ENCODE peak calls at places on chromosomes 3 and 15, in four cellular contexts. E is GM12878, L is H1, B is HepG2. Y is an unnamed sample.

GRCh38 chr3:78641703-78642102 is 1126.1 kb downstream of the ROBO1 start:
- DNase-seq in E (no peak), L (no peak), B (no peak), Y (no peak)

GRCh38 chr3:21786454-21786829 is 35.4 kb upstream of the ZNF385D start:
- DNase-seq in E (no peak), L (no peak), B (no peak), Y (no peak)

GRCh38 chr3:120743081-120743365 is 479 bp downstream of the GTF2E1 start:
- DNase-seq in E (no peak), L (no peak), B (no peak), Y (no peak)

GRCh38 chr3:135760581-135760980 is 204.9 kb upstream of the PPP2R3A start:
- DNase-seq in E (no peak), L (no peak), B (no peak), Y (no peak)

GRCh38 chr3:145145461-145145860 is 1015.5 kb downstream of the PLOD2 start:
- DNase-seq in E (no peak), L (no peak), B (no peak), Y (no peak)

GRCh38 chr3:184953396-184953795 is 141.4 kb downstream of the VPS8 start:
- DNase-seq in E (no peak), L (no peak), B (no peak), Y (peak)

GRCh38 chr3:113532698-113533533 is 561 bp downstream of the SIDT1 start:
- DNase-seq in E (no peak), L (no peak), B (no peak), Y (no peak)

GRCh38 chr3:170980399-170980798 is 46.1 kb downstream of the SLC2A2 start:
- DNase-seq in E (no peak), L (no peak), B (no peak), Y (no peak)

GRCh38 chr3:112633191-112633590 is 7.8 kb downstream of the CCDC80 start:
- DNase-seq in E (no peak), L (no peak), B (no peak), Y (no peak)

GRCh38 chr15:87224409-87224808 is 1032.1 kb downstream of the NTRK3 start:
- DNase-seq in E (no peak), L (no peak), B (no peak), Y (no peak)

GRCh38 chr15:68500363-68501317 is 68.7 kb upstream of the ITGA11 start:
- DNase-seq in E (no peak), L (no peak), B (no peak), Y (no peak)

GRCh38 chr3:30315452-30315851 is 290.9 kb upstream of the TGFBR2 start:
- DNase-seq in E (no peak), L (no peak), B (no peak), Y (no peak)

GRCh38 chr3:12286927-12287726 is 1.7 kb upstream of the PPARG start:
- DNase-seq in E (no peak), L (no peak), B (no peak), Y (no peak)

GRCh38 chr3:89372456-89372855 is 265.0 kb downstream of the EPHA3 start:
- DNase-seq in E (no peak), L (no peak), B (no peak), Y (no peak)

GRCh38 chr15:46921906-46922305 is 795.4 kb upstream of the SEMA6D start:
- DNase-seq in E (no peak), L (no peak), B (no peak), Y (no peak)

GRCh38 chr3:60756231-60756630 is 495.0 kb downstream of the FHIT start:
- DNase-seq in E (no peak), L (no peak), B (no peak), Y (no peak)

GRCh38 chr3:187844708-187845107 is 99.4 kb upstream of the BCL6 start:
- DNase-seq in E (no peak), L (no peak), B (no peak), Y (no peak)

GRCh38 chr3:127652246-127652995 is 20.3 kb upstream of the ABTB1 start:
- DNase-seq in E (no peak), L (no peak), B (peak), Y (peak)

GRCh38 chr3:69326821-69327433 is 59.0 kb downstream of the FRMD4B start:
- DNase-seq in E (peak), L (no peak), B (no peak), Y (no peak)

GRCh38 chr15:70343961-70344360 is 246.2 kb upstream of the TLE3 start:
- DNase-seq in E (no peak), L (no peak), B (no peak), Y (no peak)

GRCh38 chr3:57164217-57164605 is 942 bp downstream of the IL17RD start:
- DNase-seq in E (no peak), L (no peak), B (no peak), Y (no peak)

GRCh38 chr3:166593776-166594175 is 756.6 kb upstream of the BCHE start:
- DNase-seq in E (no peak), L (no peak), B (no peak), Y (no peak)
- TF ChIP-seq YY1 in E (no peak), L (no peak), B (no peak), Y (no peak)

GRCh38 chr15:90103669-90104329 is 1.5 kb upstream of the IDH2 start:
- DNase-seq in E (no peak), L (no peak), B (peak), Y (no peak)

GRCh38 chr15:90105521-90105920 is 3.3 kb upstream of the IDH2 start:
- DNase-seq in E (no peak), L (no peak), B (no peak), Y (no peak)

GRCh38 chr15:90104551-90104950 is 2.3 kb upstream of the IDH2 start:
- DNase-seq in E (no peak), L (no peak), B (no peak), Y (no peak)

GRCh38 chr15:90101969-90102890 is at the start of gene IDH2:
- DNase-seq in E (no peak), L (no peak), B (peak), Y (peak)

GRCh38 chr15:90106522-90107117 is 4.4 kb upstream of the IDH2 start:
- DNase-seq in E (no peak), L (no peak), B (no peak), Y (no peak)
- TF ChIP-seq SUZ12 in E (no peak), L (no peak), B (no peak), Y (no peak)

GRCh38 chr3:103907567-103907966 is 1459.1 kb upstream of the ALCAM start:
- DNase-seq in E (no peak), L (no peak), B (peak), Y (no peak)

GRCh38 chr3:103906808-103907207 is 1459.9 kb upstream of the ALCAM start:
- DNase-seq in E (no peak), L (no peak), B (no peak), Y (no peak)

GRCh38 chr3:103909395-103909794 is 1457.3 kb upstream of the ALCAM start:
- DNase-seq in E (no peak), L (no peak), B (no peak), Y (no peak)

GRCh38 chr3:103906304-103906703 is 1460.4 kb upstream of the ALCAM start:
- DNase-seq in E (no peak), L (no peak), B (no peak), Y (no peak)

DNA sequence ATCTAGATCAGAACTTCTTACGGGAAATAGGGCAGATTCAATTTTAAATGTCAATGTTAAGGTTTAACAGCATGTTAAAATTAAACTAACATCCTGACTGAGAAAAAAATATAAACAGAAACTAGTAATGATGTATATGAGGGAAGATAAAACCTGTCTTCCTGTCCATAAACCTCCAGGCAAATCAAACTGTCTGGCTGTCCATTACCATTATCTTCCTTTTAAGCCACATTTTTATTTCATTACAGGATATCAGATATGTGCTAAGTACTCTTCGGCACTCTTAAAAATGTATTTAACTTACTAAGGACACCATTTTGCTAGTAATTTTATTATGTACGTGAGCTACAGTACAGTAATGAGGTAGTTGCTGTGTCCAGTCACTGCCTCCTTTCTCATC is 1461.7 kb upstream of the ALCAM start:
- DNase-seq in E (no peak), L (no peak), B (no peak), Y (no peak)
- TF ChIP-seq YY1 in E (no peak), L (no peak), B (no peak), Y (no peak)

GRCh38 chr3:46498916-46499519 is 1.2 kb downstream of the RTP3 start:
- DNase-seq in E (no peak), L (no peak), B (no peak), Y (no peak)

GRCh38 chr3:46501702-46502101 is 3.9 kb downstream of the RTP3 start:
- DNase-seq in E (peak), L (no peak), B (no peak), Y (no peak)

GRCh38 chr3:46503194-46503924 is 5.6 kb downstream of the RTP3 start:
- DNase-seq in E (no peak), L (no peak), B (no peak), Y (no peak)

GRCh38 chr3:46497556-46498265 is at the start of gene RTP3:
- DNase-seq in E (no peak), L (no peak), B (no peak), Y (no peak)

DNA sequence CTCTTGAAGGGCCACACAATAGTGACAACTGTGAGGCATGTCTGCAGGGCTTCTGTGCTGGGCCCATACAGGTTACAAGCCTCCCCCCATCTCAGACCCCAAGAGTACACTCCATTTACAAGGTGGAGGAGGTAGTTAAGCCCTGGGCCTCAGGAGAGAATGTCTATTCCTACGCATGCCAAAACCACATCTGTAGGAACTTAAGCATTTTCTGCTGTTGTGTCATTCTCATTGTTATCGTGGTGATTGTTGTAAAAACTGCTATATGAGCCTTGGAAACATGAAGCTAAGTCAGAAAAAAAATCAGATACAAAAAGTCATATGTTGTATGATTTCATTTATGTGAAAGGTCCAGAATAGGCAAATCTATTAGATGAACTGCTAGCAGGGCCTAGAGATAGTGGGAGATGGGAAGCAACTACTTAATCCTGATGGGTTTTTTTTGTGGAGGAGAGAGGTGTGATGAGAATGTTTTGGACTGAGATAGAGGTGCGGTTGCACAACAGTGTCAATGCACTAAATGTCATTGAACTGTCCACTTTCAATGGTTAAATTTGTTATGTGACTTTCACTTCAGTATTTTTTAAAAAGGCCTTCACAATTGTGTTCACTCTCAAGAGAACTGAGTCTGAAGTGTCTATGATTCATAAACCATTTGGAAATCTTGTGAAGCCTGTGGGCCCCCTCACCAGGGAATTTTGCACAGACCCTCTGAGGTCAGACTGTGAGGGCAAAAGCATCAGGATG is 3.0 kb downstream of the RTP3 start:
- DNase-seq in E (peak), L (no peak), B (no peak), Y (no peak)
- TF ChIP-seq SUZ12 in E (no peak), L (no peak), B (no peak), Y (no peak)

GRCh38 chr3:107975529-107976203 is 115.2 kb downstream of the CD47 start:
- DNase-seq in E (no peak), L (no peak), B (no peak), Y (no peak)
- TF ChIP-seq YY1 in E (no peak), L (no peak), B (no peak), Y (no peak)

GRCh38 chr3:28349397-28350000 is 875 bp upstream of the AZI2 start:
- DNase-seq in E (no peak), L (no peak), B (no peak), Y (no peak)

GRCh38 chr3:28348637-28349396 is at the start of the genes AZI2 and ZCWPW2:
- DNase-seq in E (peak), L (peak), B (peak), Y (peak)

GRCh38 chr3:28345690-28346089 is 2.8 kb upstream of the ZCWPW2 start:
- DNase-seq in E (no peak), L (no peak), B (no peak), Y (no peak)

GRCh38 chr3:28347374-28348285 is 891 bp upstream of the ZCWPW2 start:
- DNase-seq in E (no peak), L (no peak), B (no peak), Y (no peak)

DNA sequence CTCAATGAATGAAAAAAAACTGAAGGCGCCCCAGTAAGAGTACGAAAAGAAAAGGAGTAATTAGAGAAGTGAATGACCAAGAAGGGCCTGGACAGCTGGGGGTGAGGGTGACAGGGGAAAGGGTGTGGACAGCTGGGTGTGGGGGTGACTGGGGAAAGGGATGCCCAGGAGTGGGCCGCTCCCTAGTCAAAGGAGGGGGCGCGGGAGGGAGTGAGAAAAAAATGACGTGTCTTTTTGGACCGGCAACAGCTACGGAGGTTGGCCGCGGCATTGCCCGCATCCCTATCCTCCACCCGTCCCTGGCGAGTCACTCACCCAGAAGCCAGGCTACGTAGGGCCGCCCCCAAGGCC is 260 bp upstream of the ZCWPW2 start:
- DNase-seq in E (no peak), L (no peak), B (no peak), Y (no peak)
- TF ChIP-seq SUZ12 in E (no peak), L (peak), B (no peak), Y (no peak)